ENCODE peak calls at places on chromosome 7, in five cellular contexts. One of them, this sample, is unnamed.

GRCh38 chr7:157650801-157651200 is 314.0 kb downstream of the DNAJB6 start:
- DNase-seq in WERI-Rb-1: no peak
- DNase-seq in dermis microvascular lymphatic vessel endothelial cell: no peak
- DNase-seq in glomerular endothelial cell: no peak
- DNase-seq in body of pancreas: no peak
- DNase-seq in this sample: no peak

GRCh38 chr7:118080947-118081346 is 103.0 kb upstream of the LSM8 start:
- DNase-seq in glomerular endothelial cell: no peak
- DNase-seq in dermis microvascular lymphatic vessel endothelial cell: peak
- DNase-seq in body of pancreas: no peak
- DNase-seq in WERI-Rb-1: no peak
- DNase-seq in this sample: no peak

GRCh38 chr7:7707756-7708310 is 10.6 kb downstream of the RPA3 start:
- DNase-seq in body of pancreas: no peak
- DNase-seq in dermis microvascular lymphatic vessel endothelial cell: peak
- DNase-seq in glomerular endothelial cell: no peak
- DNase-seq in WERI-Rb-1: no peak
- DNase-seq in this sample: no peak

GRCh38 chr7:30563326-30563942 is 31.2 kb upstream of the GARS1 start:
- DNase-seq in glomerular endothelial cell: no peak
- DNase-seq in WERI-Rb-1: no peak
- DNase-seq in dermis microvascular lymphatic vessel endothelial cell: peak
- DNase-seq in body of pancreas: no peak
- DNase-seq in this sample: no peak

GRCh38 chr7:4438723-4439245 is 243.3 kb upstream of the FOXK1 start:
- DNase-seq in body of pancreas: no peak
- DNase-seq in dermis microvascular lymphatic vessel endothelial cell: no peak
- DNase-seq in WERI-Rb-1: no peak
- DNase-seq in glomerular endothelial cell: no peak
- DNase-seq in this sample: no peak

GRCh38 chr7:82598958-82599357 is 155.4 kb upstream of the CACNA2D1 start:
- DNase-seq in glomerular endothelial cell: no peak
- DNase-seq in WERI-Rb-1: no peak
- DNase-seq in dermis microvascular lymphatic vessel endothelial cell: peak
- DNase-seq in body of pancreas: no peak
- DNase-seq in this sample: peak

GRCh38 chr7:12524794-12525386 is 45.6 kb upstream of the SCIN start:
- DNase-seq in body of pancreas: no peak
- DNase-seq in glomerular endothelial cell: peak
- DNase-seq in WERI-Rb-1: no peak
- DNase-seq in dermis microvascular lymphatic vessel endothelial cell: peak
- DNase-seq in this sample: peak

GRCh38 chr7:27295236-27295635 is 52.6 kb downstream of the EVX1 start:
- DNase-seq in glomerular endothelial cell: no peak
- DNase-seq in body of pancreas: peak
- DNase-seq in dermis microvascular lymphatic vessel endothelial cell: no peak
- DNase-seq in WERI-Rb-1: no peak
- DNase-seq in this sample: no peak

GRCh38 chr7:14596421-14596820 is 306.1 kb downstream of the DGKB start:
- DNase-seq in body of pancreas: no peak
- DNase-seq in WERI-Rb-1: no peak
- DNase-seq in glomerular endothelial cell: no peak
- DNase-seq in dermis microvascular lymphatic vessel endothelial cell: no peak
- DNase-seq in this sample: no peak

GRCh38 chr7:17411922-17412321 is 113.5 kb downstream of the AHR start:
- DNase-seq in dermis microvascular lymphatic vessel endothelial cell: no peak
- DNase-seq in body of pancreas: no peak
- DNase-seq in glomerular endothelial cell: no peak
- DNase-seq in WERI-Rb-1: no peak
- DNase-seq in this sample: no peak

GRCh38 chr7:135389971-135390370 is 119.9 kb downstream of the CNOT4 start:
- DNase-seq in body of pancreas: no peak
- DNase-seq in WERI-Rb-1: no peak
- DNase-seq in dermis microvascular lymphatic vessel endothelial cell: peak
- DNase-seq in glomerular endothelial cell: no peak
- DNase-seq in this sample: peak

GRCh38 chr7:150324366-150324961 is 1.1 kb upstream of the ACTR3C start:
- DNase-seq in dermis microvascular lymphatic vessel endothelial cell: peak
- DNase-seq in body of pancreas: peak
- DNase-seq in glomerular endothelial cell: no peak
- DNase-seq in WERI-Rb-1: no peak
- DNase-seq in this sample: no peak

GRCh38 chr7:139893999-139894398 is 64.9 kb downstream of the TBXAS1 start:
- DNase-seq in dermis microvascular lymphatic vessel endothelial cell: no peak
- DNase-seq in glomerular endothelial cell: no peak
- DNase-seq in body of pancreas: no peak
- DNase-seq in WERI-Rb-1: no peak
- DNase-seq in this sample: no peak

This sample was measured in pulmonary artery endothelial cell.